ENCODE peak calls at places on chromosome 13, in four cellular contexts. A, L, N and I are unnamed samples.

GRCh38 chr13:33129094-33129832 is 113.0 kb downstream of the KL start:
- ATAC-seq in A (no peak), N (no peak), L (no peak), I (no peak)

GRCh38 chr13:111622051-111622531 is 301.6 kb downstream of the TEX29 start:
- ATAC-seq in A (no peak), L (no peak), N (no peak), I (no peak)

GRCh38 chr13:84187626-84188025 is 305.4 kb upstream of the SLITRK1 start:
- ATAC-seq in A (no peak), N (no peak), L (no peak), I (no peak)

GRCh38 chr13:113841355-113841653 is 22.6 kb downstream of the GAS6 start:
- ATAC-seq in L (no peak), N (no peak), A (no peak), I (no peak)

GRCh38 chr13:51246411-51247298 is 24.5 kb downstream of the FAM124A start:
- ATAC-seq in L (peak; percentile 41), N (no peak), A (no peak), I (no peak)

GRCh38 chr13:73416093-73416492 is 357.3 kb downstream of the KLF5 start:
- ATAC-seq in L (no peak), N (no peak), A (no peak), I (no peak)

GRCh38 chr13:90445179-90445578 is 902.3 kb upstream of the MIR17HG start:
- ATAC-seq in A (peak; percentile 94), L (peak; percentile 35), N (no peak), I (no peak)

GRCh38 chr13:113035209-113035800 is 66.3 kb downstream of the MCF2L start:
- ATAC-seq in N (no peak), L (peak; percentile 37), A (peak; percentile 21), I (no peak)